ENCODE peak calls at places on chromosomes 11 and 22, in four cellular contexts. R is PC-3, T is body of pancreas, H is stomach. K is an unnamed sample. For H3K27me3, the result is how much of the 10 kb centered on the place peaks cover.

GRCh38 chr11:18314794-18315523 is 7.0 kb downstream of the HPS5 start:
- DNase-seq in R (no peak), T (no peak), H (no peak), K (peak)

GRCh38 chr22:39463931-39464390 is 7.1 kb downstream of the MGAT3 start:
- DNase-seq in R (no peak), T (no peak), H (no peak), K (no peak)

GRCh38 chr11:65640483-65641207 is 2.7 kb downstream of the SIPA1 start:
- DNase-seq in R (no peak), T (no peak), H (peak), K (no peak)

GRCh38 chr11:2742611-2743426 is 43.0 kb upstream of the KCNQ1OT1 start:
- DNase-seq in R (no peak), T (no peak), H (no peak), K (no peak)

GRCh38 chr22:19235874-19236273 is 55.6 kb downstream of the CLTCL1 start:
- DNase-seq in R (no peak), T (no peak), H (no peak), K (no peak)

GRCh38 chr11:96230686-96231085 is 112.3 kb downstream of the MAML2 start:
- DNase-seq in R (no peak), T (no peak), H (no peak), K (no peak)

GRCh38 chr11:108117746-108118371 is 3.5 kb upstream of the ACAT1 start:
- DNase-seq in R (peak), T (no peak), H (no peak), K (no peak)

GRCh38 chr22:20022231-20023069 is 1.5 kb downstream of the TANGO2 start:
- DNase-seq in R (no peak), T (no peak), H (no peak), K (no peak)

DNA sequence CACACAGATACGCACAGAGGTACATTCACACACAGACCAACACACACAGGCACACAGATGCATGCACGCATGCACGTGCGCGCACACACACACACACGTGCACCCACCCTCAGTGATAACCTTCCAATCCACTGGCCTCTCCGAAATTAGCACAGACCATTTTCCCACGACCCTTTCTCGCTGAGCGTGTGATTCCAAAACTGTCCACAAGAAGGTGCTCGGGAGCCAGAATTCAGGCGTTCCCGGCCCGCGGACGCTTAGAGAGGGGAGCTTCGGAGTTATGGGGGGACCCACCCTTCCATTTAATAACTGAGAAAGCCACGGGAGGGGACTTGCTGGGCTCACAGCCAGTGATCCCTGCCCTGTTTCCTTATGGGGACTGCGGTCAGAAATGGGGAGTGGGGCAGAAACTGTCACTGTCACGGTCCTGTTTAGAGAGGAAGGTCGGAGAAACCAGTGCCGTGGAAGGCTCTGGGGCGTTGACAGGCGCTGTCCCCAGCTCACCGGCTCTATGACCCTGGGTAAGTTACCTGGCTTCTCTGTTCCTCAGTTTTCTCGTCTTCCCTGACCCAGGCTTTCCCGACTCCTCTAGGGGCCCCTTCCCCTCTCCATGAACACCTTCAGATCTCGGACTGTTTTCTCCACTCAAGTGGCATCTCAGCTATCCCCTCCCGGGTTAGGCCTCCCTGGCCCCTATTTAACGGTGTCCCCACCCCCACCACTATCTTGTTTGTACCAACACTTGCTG is 33.6 kb upstream of the SLC35C1 start:
- DNase-seq in R (peak), T (peak), H (peak), K (peak)
- TF ChIP-seq CTCF in R (peak), T (peak), H (no peak), K (peak)

GRCh38 chr11:128518493-128519207 is 68.7 kb downstream of the ETS1 start:
- DNase-seq in R (no peak), T (no peak), H (no peak), K (no peak)

GRCh38 chr11:128519353-128519752 is 68.0 kb downstream of the ETS1 start:
- DNase-seq in R (peak), T (no peak), H (no peak), K (no peak)

GRCh38 chr11:128516467-128516778 is 70.9 kb downstream of the ETS1 start:
- DNase-seq in R (no peak), T (no peak), H (no peak), K (no peak)

GRCh38 chr11:128516886-128517285 is 70.5 kb downstream of the ETS1 start:
- DNase-seq in R (no peak), T (no peak), H (no peak), K (no peak)

DNA sequence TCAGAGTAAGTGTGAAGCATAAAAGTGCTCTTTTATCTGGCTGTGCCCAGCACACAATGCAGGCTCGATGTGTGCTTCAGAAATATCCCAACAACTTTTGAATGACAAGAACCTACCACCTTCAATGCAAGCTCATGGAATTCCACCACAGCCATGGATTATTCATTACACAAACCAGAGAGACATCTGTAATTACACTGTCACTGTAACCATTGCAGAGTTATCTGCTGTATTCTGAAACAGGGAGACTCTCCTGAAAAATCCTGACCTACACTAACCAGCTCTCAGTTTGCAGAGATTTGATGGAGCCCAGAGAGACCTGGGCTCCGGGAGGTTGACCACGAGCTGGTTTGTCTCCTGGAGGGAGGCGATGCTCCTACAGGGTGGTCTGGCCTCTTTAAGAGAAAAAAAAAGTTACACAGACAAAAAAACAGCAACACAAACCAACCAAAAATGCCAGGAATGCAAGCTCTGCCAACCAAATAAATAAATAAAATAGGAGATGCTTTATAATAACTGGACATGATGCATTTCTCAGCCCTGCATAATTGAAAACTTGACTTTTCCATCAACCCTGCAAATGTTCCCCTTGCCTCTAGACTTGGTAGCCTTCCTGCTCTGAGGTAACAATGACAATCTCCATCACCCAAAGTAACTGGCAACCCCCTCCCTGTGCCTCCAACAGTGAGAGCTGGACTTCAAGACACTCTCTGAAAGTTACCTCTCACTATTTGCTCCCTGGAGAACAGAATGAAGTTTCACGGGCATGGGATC is 69.7 kb downstream of the ETS1 start:
- DNase-seq in R (peak), T (no peak), H (no peak), K (no peak)
- H3K4me3 ChIP-seq in R (peak), T (no peak), H (peak), K (peak)

GRCh38 chr11:123425367-123425766 is 4.7 kb upstream of the GRAMD1B start:
- DNase-seq in R (no peak), T (no peak), H (no peak), K (no peak)
- H3K27me3 ChIP-seq in R (under half), T (under half), H (half or more), K (under half)

GRCh38 chr22:37002633-37003032 is 16.6 kb downstream of the TST start:
- DNase-seq in R (no peak), T (no peak), H (no peak), K (no peak)
- TF ChIP-seq CTCF in R (no peak), T (no peak), H (no peak), K (no peak)

GRCh38 chr22:17629646-17630045 is 1.1 kb upstream of the ATP6V1E1 start:
- DNase-seq in R (no peak), T (no peak), H (no peak), K (no peak)
- H3K4me3 ChIP-seq in R (peak), T (no peak), H (no peak), K (no peak)

DNA sequence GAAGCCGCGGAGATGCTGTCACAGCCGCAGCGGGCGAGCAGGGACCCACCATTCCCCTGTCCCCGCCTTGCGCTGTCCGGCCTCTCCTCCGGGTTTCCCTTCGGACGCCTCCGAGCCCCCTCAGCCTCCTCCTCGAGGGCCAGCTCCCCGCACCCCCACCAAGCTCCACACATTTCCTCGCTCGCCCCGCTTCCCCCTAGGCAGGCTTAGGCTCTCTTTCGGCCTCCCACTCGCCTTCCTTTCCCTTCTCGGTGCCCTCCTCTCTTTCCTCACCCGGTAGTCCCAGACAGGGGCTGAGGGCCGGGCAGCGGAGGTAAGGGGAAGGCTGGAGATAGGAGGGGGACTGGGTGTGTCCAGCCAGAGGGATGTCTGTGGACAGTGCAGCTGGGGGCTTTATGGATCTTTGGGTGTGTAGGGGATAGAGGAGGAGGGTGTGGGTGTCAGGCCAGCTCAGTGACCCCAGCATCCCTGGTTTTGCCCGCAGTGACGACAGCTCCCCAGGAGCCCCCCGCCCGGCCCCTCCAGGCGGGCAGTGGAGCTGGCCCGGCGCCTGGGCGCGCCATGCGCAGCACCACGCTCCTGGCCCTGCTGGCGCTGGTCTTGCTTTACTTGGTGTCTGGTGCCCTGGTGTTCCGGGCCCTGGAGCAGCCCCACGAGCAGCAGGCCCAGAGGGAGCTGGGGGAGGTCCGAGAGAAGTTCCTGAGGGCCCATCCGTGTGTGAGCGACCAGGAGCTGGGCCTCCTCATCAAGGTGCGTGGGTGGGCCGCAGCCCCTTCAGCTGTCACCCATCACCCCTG is 1.6 kb downstream of the KCNK4 start:
- DNase-seq in R (no peak), T (no peak), H (no peak), K (no peak)
- H3K27me3 ChIP-seq in R (under half), T (under half), H (half or more), K (half or more)

GRCh38 chr11:111986589-111986988 is 38.6 kb upstream of the DLAT start:
- DNase-seq in R (peak), T (no peak), H (no peak), K (no peak)

GRCh38 chr11:111982532-111983186 is 42.5 kb upstream of the DLAT start:
- DNase-seq in R (no peak), T (no peak), H (no peak), K (no peak)

GRCh38 chr11:111982019-111982464 is 43.2 kb upstream of the DLAT start:
- DNase-seq in R (peak), T (peak), H (peak), K (peak)

GRCh38 chr11:111981270-111981669 is 43.9 kb upstream of the DLAT start:
- DNase-seq in R (no peak), T (no peak), H (no peak), K (no peak)

GRCh38 chr11:111983187-111983986 is 41.8 kb upstream of the DLAT start:
- DNase-seq in R (peak), T (peak), H (peak), K (no peak)
- TF ChIP-seq CTCF in R (no peak), T (no peak), H (no peak), K (no peak)

DNA sequence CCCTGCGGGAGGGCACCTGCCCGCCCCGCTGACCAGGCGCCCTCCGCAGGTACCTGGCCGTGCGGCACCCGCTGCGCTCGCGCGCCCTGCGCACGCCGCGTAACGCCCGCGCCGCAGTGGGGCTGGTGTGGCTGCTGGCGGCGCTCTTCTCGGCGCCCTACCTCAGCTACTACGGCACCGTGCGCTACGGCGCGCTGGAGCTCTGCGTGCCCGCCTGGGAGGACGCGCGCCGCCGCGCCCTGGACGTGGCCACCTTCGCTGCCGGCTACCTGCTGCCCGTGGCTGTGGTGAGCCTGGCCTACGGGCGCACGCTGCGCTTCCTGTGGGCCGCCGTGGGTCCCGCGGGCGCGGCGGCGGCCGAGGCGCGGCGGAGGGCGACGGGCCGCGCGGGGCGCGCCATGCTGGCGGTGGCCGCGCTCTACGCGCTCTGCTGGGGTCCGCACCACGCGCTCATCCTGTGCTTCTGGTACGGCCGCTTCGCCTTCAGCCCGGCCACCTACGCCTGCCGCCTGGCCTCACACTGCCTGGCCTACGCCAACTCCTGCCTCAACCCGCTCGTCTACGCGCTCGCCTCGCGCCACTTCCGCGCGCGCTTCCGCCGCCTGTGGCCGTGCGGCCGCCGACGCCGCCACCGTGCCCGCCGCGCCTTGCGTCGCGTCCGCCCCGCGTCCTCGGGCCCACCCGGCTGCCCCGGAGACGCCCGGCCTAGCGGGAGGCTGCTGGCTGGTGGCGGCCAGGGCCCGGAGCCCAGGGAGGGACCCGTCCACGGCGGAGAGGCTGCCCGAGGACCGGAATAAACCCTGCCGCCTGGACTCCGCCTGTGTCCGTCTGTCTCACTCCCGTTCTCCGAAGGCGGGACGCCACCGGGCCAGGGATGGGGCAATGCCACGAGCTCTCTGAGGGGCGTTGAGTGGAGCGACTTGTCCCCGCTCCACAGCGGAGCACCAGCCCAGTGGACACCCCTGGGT is 1.8 kb downstream of the GALR3 start:
- DNase-seq in R (no peak), T (no peak), H (no peak), K (no peak)
- H3K4me3 ChIP-seq in R (no peak), T (no peak), H (peak), K (peak)

GRCh38 chr22:22230438-22230837 is 14.1 kb upstream of the VPREB1 start:
- DNase-seq in R (no peak), T (no peak), H (no peak), K (no peak)
- H3K27me3 ChIP-seq in R (under half), T (under half), H (under half), K (under half)

GRCh38 chr11:87097582-87097981 is 59.8 kb downstream of the TMEM135 start:
- DNase-seq in R (peak), T (peak), H (peak), K (peak)
- TF ChIP-seq CTCF in R (peak), T (peak), H (no peak), K (peak)

K was measured in brain microvascular endothelial cell.